ENCODE peak calls at places on chromosomes 11 and 22, in seven cellular contexts. B, P, A, E, G, U and J are unnamed samples.

GRCh38 chr11:14764899-14765527 is 121.4 kb downstream of the PDE3B start:
- DNase-seq in E (no peak), P (no peak), G (no peak), U (no peak), B (no peak), A (no peak), J (no peak)

GRCh38 chr11:72968395-72968794 is 154.2 kb downstream of the ATG16L2 start:
- DNase-seq in G (no peak), A (no peak), E (no peak), U (no peak), B (no peak), P (no peak), J (no peak)

GRCh38 chr11:117822031-117822521 is 2.5 kb downstream of the FXYD2 start:
- DNase-seq in P (peak), B (peak), E (no peak), A (no peak), U (no peak), G (no peak), J (peak)

GRCh38 chr11:1230456-1231395 is 7.9 kb downstream of the MUC5B start:
- DNase-seq in E (no peak), B (no peak), G (no peak), P (no peak), A (no peak), U (peak), J (no peak)

GRCh38 chr11:45254070-45254469 is 32.1 kb downstream of the SYT13 start:
- DNase-seq in B (no peak), P (no peak), G (no peak), A (no peak), E (no peak), U (no peak), J (no peak)

GRCh38 chr11:79768343-79768742 is 327.5 kb upstream of the TENM4 start:
- DNase-seq in B (no peak), P (no peak), U (no peak), A (no peak), G (no peak), E (no peak), J (peak)

GRCh38 chr11:46345881-46346484 is 1.3 kb upstream of the DGKZ start:
- DNase-seq in B (no peak), G (no peak), P (no peak), A (no peak), U (no peak), E (no peak), J (no peak)

GRCh38 chr11:119505861-119506260 is 82.9 kb upstream of the THY1 start:
- DNase-seq in A (no peak), B (no peak), G (no peak), E (no peak), P (no peak), U (no peak), J (no peak)

GRCh38 chr22:49087163-49087562 is 740.5 kb downstream of the BRD1 start:
- DNase-seq in B (no peak), A (no peak), U (no peak), G (no peak), P (no peak), E (no peak), J (peak)

GRCh38 chr11:414333-414857 is 404 bp downstream of the SIGIRR start:
- DNase-seq in U (no peak), G (no peak), B (no peak), P (no peak), A (no peak), E (no peak), J (no peak)

GRCh38 chr11:8035225-8035846 is 45.7 kb upstream of the TUB start:
- DNase-seq in G (no peak), U (no peak), E (no peak), P (no peak), B (no peak), A (no peak), J (no peak)

GRCh38 chr11:89491141-89491690 is at the start of gene NOX4:
- DNase-seq in E (peak), B (peak), P (no peak), A (no peak), G (no peak), U (no peak), J (no peak)

GRCh38 chr22:30891443-30891755 is 77.2 kb downstream of the MORC2 start:
- DNase-seq in B (no peak), E (no peak), G (no peak), P (no peak), A (no peak), U (no peak), J (no peak)

GRCh38 chr11:74559934-74560309 is 32.5 kb upstream of the POLD3 start:
- DNase-seq in B (no peak), A (no peak), P (no peak), G (no peak), U (no peak), E (no peak), J (no peak)

GRCh38 chr11:67270256-67271211 is 4.3 kb downstream of the GRK2 start:
- DNase-seq in G (no peak), E (no peak), U (no peak), B (no peak), P (no peak), A (no peak), J (peak)

GRCh38 chr11:100574894-100575769 is 112.0 kb upstream of the ARHGAP42 start:
- DNase-seq in B (no peak), P (no peak), A (peak), U (no peak), E (no peak), G (no peak), J (peak)